ENCODE peak calls at places on chromosomes 13 and 19, in four cellular contexts. F, U, Q and D are unnamed samples.

GRCh38 chr13:21242236-21242635 is 65.8 kb downstream of the MRPL57 start:
- DNase-seq in F (peak), U (peak), Q (no peak), D (no peak)

GRCh38 chr19:56969726-56970125 is 129.2 kb upstream of the PEG3 start:
- DNase-seq in F (no peak), U (no peak), Q (no peak), D (no peak)

GRCh38 chr13:22127277-22128143 is 456.6 kb downstream of the FGF9 start:
- DNase-seq in F (no peak), U (no peak), Q (no peak), D (no peak)

GRCh38 chr13:101648766-101649489 is 196.5 kb downstream of the ITGBL1 start:
- DNase-seq in F (no peak), U (no peak), Q (no peak), D (no peak)

GRCh38 chr13:46339035-46339666 is 47.9 kb downstream of the RUBCNL start:
- DNase-seq in F (no peak), U (no peak), Q (peak), D (no peak)

GRCh38 chr13:53242015-53242414 is 213.4 kb downstream of the OLFM4 start:
- DNase-seq in F (peak), U (no peak), Q (no peak), D (no peak)

GRCh38 chr19:4406626-4407025 is 4.2 kb downstream of the CHAF1A start:
- DNase-seq in F (no peak), U (no peak), Q (no peak), D (no peak)

GRCh38 chr13:97344250-97345175 is 89.5 kb upstream of the RAP2A start:
- DNase-seq in F (peak), U (peak), Q (peak), D (peak)

GRCh38 chr19:43779147-43779819 is 1.5 kb downstream of the KCNN4 start:
- DNase-seq in F (no peak), U (no peak), Q (no peak), D (no peak)

GRCh38 chr19:44757057-44757734 is 8.7 kb downstream of the BCL3 start:
- DNase-seq in F (peak), U (no peak), Q (peak), D (peak)

GRCh38 chr13:114077938-114078335 is 54.5 kb downstream of the RASA3 start:
- DNase-seq in F (peak), U (no peak), Q (peak), D (no peak)

GRCh38 chr19:55384576-55385235 is 614 bp upstream of the TMEM238 start:
- DNase-seq in F (no peak), U (no peak), Q (no peak), D (no peak)

GRCh38 chr13:98397221-98397620 is 179.7 kb downstream of the STK24 start:
- DNase-seq in F (no peak), U (no peak), Q (no peak), D (no peak)

GRCh38 chr13:26280822-26281221 is 26.9 kb downstream of the CDK8 start:
- DNase-seq in F (no peak), U (no peak), Q (no peak), D (no peak)

GRCh38 chr13:22110368-22110767 is 439.5 kb downstream of the FGF9 start:
- DNase-seq in F (no peak), U (no peak), Q (peak), D (no peak)

GRCh38 chr13:61180245-61180644 is 235.4 kb downstream of the PCDH20 start:
- DNase-seq in F (no peak), U (no peak), Q (no peak), D (no peak)

GRCh38 chr13:23273498-23273897 is 92.7 kb downstream of the SGCG start:
- DNase-seq in F (no peak), U (no peak), Q (no peak), D (no peak)

GRCh38 chr19:38655148-38655824 is 7.8 kb downstream of the ACTN4 start:
- DNase-seq in F (no peak), U (no peak), Q (no peak), D (no peak)

GRCh38 chr19:48170817-48171347 is 402 bp downstream of the ZSWIM9 start:
- DNase-seq in F (peak), U (no peak), Q (no peak), D (no peak)

GRCh38 chr13:52846567-52847321 is 1.7 kb downstream of the PCDH8 start:
- DNase-seq in F (peak), U (peak), Q (no peak), D (peak)

GRCh38 chr13:90968510-90968909 is 379.0 kb upstream of the MIR17HG start:
- DNase-seq in F (peak), U (peak), Q (no peak), D (no peak)

GRCh38 chr13:73303858-73304257 is 245.1 kb downstream of the KLF5 start:
- DNase-seq in F (no peak), U (no peak), Q (no peak), D (no peak)

GRCh38 chr19:35609881-35610353 is 2.6 kb upstream of the HAUS5 start:
- DNase-seq in F (no peak), U (no peak), Q (no peak), D (no peak)

GRCh38 chr19:29022599-29022998 is 190.4 kb downstream of the UQCRFS1 start:
- DNase-seq in F (no peak), U (no peak), Q (no peak), D (no peak)

GRCh38 chr13:110262494-110262893 is 44.5 kb downstream of the COL4A1 start:
- DNase-seq in F (peak), U (no peak), Q (no peak), D (no peak)

GRCh38 chr19:34171877-34172660 is at the start of gene LSM14A:
- DNase-seq in F (peak), U (peak), Q (peak), D (peak)

GRCh38 chr13:113832204-113832603 is 31.7 kb downstream of the GAS6 start:
- DNase-seq in F (no peak), U (no peak), Q (no peak), D (no peak)

DNA sequence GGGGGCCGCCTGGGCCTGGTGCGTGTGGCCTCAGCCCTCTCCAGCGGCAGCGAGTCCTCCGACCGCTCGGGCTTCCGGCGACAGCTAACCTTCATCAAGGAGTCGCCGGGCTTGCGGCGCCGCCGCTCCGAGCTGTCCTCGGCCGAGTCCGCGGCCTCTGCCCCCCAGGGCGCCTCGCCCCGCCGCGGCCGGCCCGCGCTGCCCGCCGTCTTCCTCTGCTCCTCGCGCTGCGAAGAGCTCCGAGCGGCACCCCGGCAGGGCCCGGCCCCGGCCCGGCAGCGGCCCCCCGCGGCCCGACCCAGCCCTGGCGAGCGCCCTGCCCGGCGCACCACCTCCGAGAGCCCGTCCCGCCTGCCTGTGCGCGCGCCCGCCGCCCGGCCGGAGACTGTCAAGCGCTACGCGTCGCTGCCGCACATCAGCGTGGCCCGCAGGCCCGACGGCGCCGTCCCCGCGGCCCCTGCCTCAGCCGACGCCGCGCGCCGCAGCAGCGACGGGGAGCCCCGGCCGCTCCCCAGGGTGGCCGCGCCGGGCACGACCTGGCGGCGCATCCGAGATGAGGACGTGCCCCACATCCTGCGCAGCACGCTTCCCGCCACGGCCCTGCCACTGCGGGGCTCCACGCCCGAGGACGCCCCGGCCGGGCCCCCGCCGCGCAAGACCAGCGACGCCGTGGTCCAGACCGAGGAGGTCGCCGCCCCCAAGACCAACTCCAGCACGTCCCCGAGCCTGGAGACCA is 9.6 kb downstream of the C19orf25 start:
- DNase-seq in F (peak), U (no peak), Q (no peak), D (no peak)
- H3K4me3 ChIP-seq in F (peak), U (no peak), Q (peak), D (no peak)

GRCh38 chr19:41545547-41545946 is 30.4 kb upstream of the CEACAM21 start:
- DNase-seq in F (no peak), U (no peak), Q (no peak), D (no peak)

GRCh38 chr19:41546386-41546789 is 29.6 kb upstream of the CEACAM21 start:
- DNase-seq in F (no peak), U (no peak), Q (peak), D (no peak)

GRCh38 chr19:41548047-41548446 is 27.9 kb upstream of the CEACAM21 start:
- DNase-seq in F (no peak), U (no peak), Q (no peak), D (no peak)

GRCh38 chr19:41548954-41549688 is 26.8 kb upstream of the CEACAM21 start:
- DNase-seq in F (peak), U (peak), Q (no peak), D (no peak)

DNA sequence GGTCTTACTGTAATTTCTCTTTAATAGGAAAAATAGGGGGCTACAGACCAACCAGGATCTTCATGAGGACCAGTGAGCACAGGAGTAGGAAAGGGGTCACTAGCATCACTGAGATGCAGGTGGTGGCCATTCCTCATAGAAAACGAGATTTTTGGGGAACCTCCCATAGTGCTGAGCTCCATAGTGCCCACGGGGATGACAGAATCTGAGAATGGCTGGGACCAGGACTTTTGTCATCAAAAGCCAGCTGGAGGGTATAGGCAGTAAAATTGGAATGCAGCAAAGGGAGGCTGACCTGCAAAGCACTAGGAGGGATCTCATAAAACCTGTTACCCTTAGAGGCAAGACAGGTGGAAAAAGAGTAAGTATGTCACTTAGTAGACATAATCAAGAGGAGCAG is 28.4 kb upstream of the CEACAM21 start:
- DNase-seq in F (no peak), U (no peak), Q (no peak), D (no peak)
- H3K4me3 ChIP-seq in F (no peak), U (no peak), Q (no peak), D (no peak)

GRCh38 chr13:32026619-32027018 is 5.0 kb upstream of the FRY start:
- DNase-seq in F (no peak), U (no peak), Q (no peak), D (no peak)

GRCh38 chr13:32032780-32033179 is 1.2 kb downstream of the FRY start:
- DNase-seq in F (no peak), U (no peak), Q (no peak), D (no peak)

GRCh38 chr13:32031025-32031814 is at the start of gene FRY:
- DNase-seq in F (peak), U (peak), Q (peak), D (peak)

GRCh38 chr13:32031815-32032345 is 306 bp downstream of the FRY start:
- DNase-seq in F (no peak), U (no peak), Q (no peak), D (no peak)

DNA sequence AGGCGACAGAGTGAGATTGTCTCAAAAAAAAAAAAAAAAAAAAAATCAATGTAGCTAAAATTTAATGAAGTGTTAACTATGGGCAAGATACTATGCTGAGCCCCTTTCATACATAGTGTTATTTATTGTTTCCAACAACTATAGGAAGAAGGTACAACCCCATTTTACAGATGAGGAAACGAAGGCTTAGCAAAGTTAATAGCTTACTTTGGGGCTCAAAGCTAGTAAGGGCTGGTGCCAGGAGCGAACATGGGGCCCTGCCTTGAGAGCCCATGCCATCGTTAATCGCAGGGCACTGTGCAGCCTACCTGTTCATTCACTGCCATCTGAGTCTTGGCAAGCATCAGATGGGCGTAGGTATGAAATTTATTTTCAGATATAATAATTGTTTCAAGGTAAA is 1.9 kb upstream of the FRY start:
- DNase-seq in F (no peak), U (no peak), Q (no peak), D (no peak)
- H3K4me3 ChIP-seq in F (no peak), U (no peak), Q (no peak), D (no peak)

DNA sequence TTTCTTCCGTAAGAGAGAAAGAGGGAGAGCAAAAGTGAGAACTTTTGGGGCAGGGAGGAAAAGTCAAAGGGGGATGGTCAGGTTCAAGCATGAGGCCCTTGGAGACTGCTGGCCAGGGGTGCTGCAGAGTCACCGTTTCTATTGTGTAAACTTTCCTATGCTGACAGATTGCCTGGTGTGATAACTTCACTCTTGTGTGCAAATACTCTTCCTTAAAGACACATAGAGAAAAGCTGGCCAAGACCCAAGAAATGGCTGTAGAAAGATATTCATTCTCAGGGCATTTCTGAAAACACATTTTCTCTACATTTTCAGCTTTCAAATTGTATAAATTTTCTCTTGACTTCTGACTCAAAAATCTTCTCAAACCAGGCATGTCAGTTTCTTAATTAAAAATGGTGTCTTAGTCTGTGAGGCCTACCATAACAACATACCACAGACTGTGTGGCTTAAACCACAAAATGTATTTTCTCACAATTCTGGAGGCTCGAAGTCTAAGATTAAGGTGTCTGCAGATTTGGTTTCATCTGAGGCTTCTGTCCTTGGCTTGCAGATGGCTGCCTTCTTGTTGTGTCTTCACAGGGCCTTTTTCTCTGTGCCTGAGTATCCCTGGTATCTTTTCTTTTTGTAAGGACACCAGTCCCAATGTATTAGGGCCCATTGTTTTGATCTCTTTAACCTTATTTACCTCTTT is 304.5 kb downstream of the KCNRG start:
- DNase-seq in F (no peak), U (no peak), Q (no peak), D (no peak)
- H3K4me3 ChIP-seq in F (no peak), U (no peak), Q (no peak), D (no peak)

DNA sequence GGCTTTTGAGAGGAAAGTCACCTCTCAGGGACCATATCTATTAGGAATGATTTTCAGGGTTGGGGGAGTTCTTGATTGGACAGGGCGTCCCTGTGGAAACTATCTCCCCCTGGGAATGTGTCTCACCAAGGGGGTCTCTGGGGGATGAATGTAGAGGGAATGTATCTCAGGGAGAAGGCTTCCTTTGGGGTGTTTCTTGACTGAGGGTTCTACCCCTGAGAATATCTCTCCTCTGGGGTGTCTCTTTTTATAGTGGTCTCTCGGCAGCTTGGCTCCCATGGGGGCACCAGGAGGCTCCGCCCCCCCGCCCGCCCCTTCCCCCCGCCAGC is 997 bp downstream of the RTBDN start:
- DNase-seq in F (no peak), U (no peak), Q (no peak), D (no peak)
- H3K4me3 ChIP-seq in F (peak), U (peak), Q (no peak), D (peak)

GRCh38 chr19:50718255-50719118 is 1.1 kb downstream of the SHANK1 start:
- DNase-seq in F (peak), U (peak), Q (no peak), D (no peak)
- H3K4me3 ChIP-seq in F (peak), U (peak), Q (peak), D (peak)

GRCh38 chr19:23071087-23071511 is 45.7 kb upstream of the ZNF730 start:
- DNase-seq in F (no peak), U (no peak), Q (no peak), D (no peak)
- H3K4me3 ChIP-seq in F (no peak), U (no peak), Q (peak), D (peak)